ENCODE peak calls at places on chromosome 7, in six cellular contexts. One of them, this sample, is unnamed.

GRCh38 chr7:116380030-116380429 is 119.5 kb upstream of the CAV2 start:
- DNase-seq in cardiac muscle cell: no peak
- DNase-seq in psoas muscle: no peak
- DNase-seq in spleen: no peak
- DNase-seq in A549: no peak
- DNase-seq in lower lobe of right lung: no peak
- DNase-seq in this sample: no peak

GRCh38 chr7:102450242-102450641 is 14.4 kb downstream of the ALKBH4 start:
- DNase-seq in cardiac muscle cell: no peak
- DNase-seq in lower lobe of right lung: no peak
- DNase-seq in A549: no peak
- DNase-seq in psoas muscle: no peak
- DNase-seq in spleen: peak
- DNase-seq in this sample: no peak

GRCh38 chr7:75967573-75967997 is 26.8 kb downstream of the TMEM120A start:
- DNase-seq in A549: no peak
- DNase-seq in cardiac muscle cell: no peak
- DNase-seq in lower lobe of right lung: no peak
- DNase-seq in spleen: peak
- DNase-seq in psoas muscle: no peak
- DNase-seq in this sample: no peak

GRCh38 chr7:116834815-116835533 is 27.4 kb upstream of the CAPZA2 start:
- DNase-seq in psoas muscle: no peak
- DNase-seq in A549: peak
- DNase-seq in lower lobe of right lung: no peak
- DNase-seq in cardiac muscle cell: peak
- DNase-seq in spleen: no peak
- DNase-seq in this sample: peak

GRCh38 chr7:54944179-54944578 is 74.6 kb upstream of the EGFR start:
- DNase-seq in cardiac muscle cell: no peak
- DNase-seq in A549: no peak
- DNase-seq in lower lobe of right lung: no peak
- DNase-seq in psoas muscle: no peak
- DNase-seq in spleen: no peak
- DNase-seq in this sample: no peak

GRCh38 chr7:22238354-22239311 is 118.3 kb downstream of the RAPGEF5 start:
- DNase-seq in cardiac muscle cell: no peak
- DNase-seq in lower lobe of right lung: no peak
- DNase-seq in A549: no peak
- DNase-seq in spleen: no peak
- DNase-seq in psoas muscle: no peak
- DNase-seq in this sample: no peak

GRCh38 chr7:111384065-111384891 is 178.0 kb downstream of the IMMP2L start:
- DNase-seq in psoas muscle: no peak
- DNase-seq in A549: peak
- DNase-seq in cardiac muscle cell: no peak
- DNase-seq in spleen: no peak
- DNase-seq in lower lobe of right lung: no peak
- DNase-seq in this sample: no peak

GRCh38 chr7:101878938-101879337 is 61.5 kb downstream of the CUX1 start:
- DNase-seq in spleen: no peak
- DNase-seq in lower lobe of right lung: no peak
- DNase-seq in A549: no peak
- DNase-seq in psoas muscle: no peak
- DNase-seq in cardiac muscle cell: no peak
- DNase-seq in this sample: no peak

GRCh38 chr7:66666313-66666952 is 37.8 kb downstream of the KCTD7 start:
- DNase-seq in psoas muscle: no peak
- DNase-seq in cardiac muscle cell: no peak
- DNase-seq in A549: no peak
- DNase-seq in lower lobe of right lung: no peak
- DNase-seq in spleen: peak
- DNase-seq in this sample: no peak

GRCh38 chr7:92830532-92831110 is 5.8 kb downstream of the CDK6 start:
- DNase-seq in spleen: no peak
- DNase-seq in cardiac muscle cell: no peak
- DNase-seq in lower lobe of right lung: no peak
- DNase-seq in A549: no peak
- DNase-seq in psoas muscle: no peak
- DNase-seq in this sample: no peak

GRCh38 chr7:74410772-74411171 is 42.9 kb upstream of the GTF2IRD1 start:
- DNase-seq in spleen: no peak
- DNase-seq in cardiac muscle cell: no peak
- DNase-seq in A549: no peak
- DNase-seq in psoas muscle: no peak
- DNase-seq in lower lobe of right lung: no peak
- DNase-seq in this sample: no peak

GRCh38 chr7:112370436-112370835 is 79.8 kb upstream of the IFRD1 start:
- DNase-seq in psoas muscle: no peak
- DNase-seq in A549: no peak
- DNase-seq in lower lobe of right lung: no peak
- DNase-seq in cardiac muscle cell: no peak
- DNase-seq in spleen: no peak
- DNase-seq in this sample: no peak

GRCh38 chr7:46576950-46577349 is 655.9 kb upstream of the IGFBP3 start:
- DNase-seq in A549: no peak
- DNase-seq in psoas muscle: no peak
- DNase-seq in cardiac muscle cell: no peak
- DNase-seq in lower lobe of right lung: no peak
- DNase-seq in spleen: no peak
- DNase-seq in this sample: no peak

GRCh38 chr7:24704311-24704710 is 53.0 kb downstream of the GSDME start:
- DNase-seq in cardiac muscle cell: no peak
- DNase-seq in A549: no peak
- DNase-seq in spleen: no peak
- DNase-seq in lower lobe of right lung: no peak
- DNase-seq in psoas muscle: no peak
- DNase-seq in this sample: no peak

GRCh38 chr7:142932386-142933091 is 1.0 kb downstream of the TRPV5 start:
- DNase-seq in spleen: no peak
- DNase-seq in psoas muscle: no peak
- DNase-seq in A549: no peak
- DNase-seq in cardiac muscle cell: no peak
- DNase-seq in lower lobe of right lung: no peak
- DNase-seq in this sample: no peak

DNA sequence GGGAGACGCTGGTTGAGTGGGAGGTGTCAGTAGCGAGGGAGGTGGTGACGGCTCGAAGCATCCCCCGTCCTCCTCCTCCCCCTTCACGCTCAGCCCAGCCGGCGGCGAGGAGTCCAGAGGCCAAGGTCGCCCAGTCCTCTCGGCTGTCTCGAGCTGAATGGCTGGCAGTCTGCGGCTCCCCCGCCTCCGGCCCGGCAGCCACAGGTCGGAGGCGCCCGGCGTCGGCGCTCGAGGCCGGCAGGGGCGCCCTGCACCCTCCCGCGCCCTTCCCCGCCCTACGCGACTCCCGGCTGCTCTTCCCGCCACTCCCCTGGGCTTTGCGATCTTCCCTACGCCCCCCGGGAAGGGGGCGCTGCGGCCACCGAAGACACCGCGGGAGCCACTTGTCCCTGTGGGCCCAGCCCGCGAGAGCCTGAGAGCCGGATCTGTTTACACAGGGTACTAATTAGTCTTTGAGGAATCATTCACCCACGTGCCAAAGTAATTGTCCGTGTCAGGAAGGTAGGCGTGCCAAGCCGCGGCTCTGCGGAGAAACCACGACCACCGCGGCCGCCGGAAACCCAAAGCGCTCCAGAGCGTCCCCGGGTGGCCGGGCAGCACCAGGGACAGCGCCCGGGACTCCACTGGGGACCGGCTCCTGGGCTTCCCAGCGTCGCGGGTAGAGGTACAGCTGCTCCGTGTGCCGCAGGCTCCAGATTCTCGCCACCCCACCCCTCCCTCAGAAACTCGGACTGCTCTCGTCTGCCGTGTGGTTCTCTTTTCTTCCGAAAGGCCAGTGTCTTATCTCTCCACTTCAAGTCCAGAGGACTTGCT is at the start of gene NXPH1:
- DNase-seq in A549: no peak
- DNase-seq in lower lobe of right lung: no peak
- DNase-seq in spleen: peak
- DNase-seq in cardiac muscle cell: peak
- DNase-seq in psoas muscle: no peak
- DNase-seq in this sample: no peak
- H3K4me3 ChIP-seq in A549: peak
- H3K4me3 ChIP-seq in lower lobe of right lung: no peak
- H3K4me3 ChIP-seq in spleen: no peak
- H3K4me3 ChIP-seq in cardiac muscle cell: peak
- H3K4me3 ChIP-seq in psoas muscle: no peak
- H3K4me3 ChIP-seq in this sample: peak

DNA sequence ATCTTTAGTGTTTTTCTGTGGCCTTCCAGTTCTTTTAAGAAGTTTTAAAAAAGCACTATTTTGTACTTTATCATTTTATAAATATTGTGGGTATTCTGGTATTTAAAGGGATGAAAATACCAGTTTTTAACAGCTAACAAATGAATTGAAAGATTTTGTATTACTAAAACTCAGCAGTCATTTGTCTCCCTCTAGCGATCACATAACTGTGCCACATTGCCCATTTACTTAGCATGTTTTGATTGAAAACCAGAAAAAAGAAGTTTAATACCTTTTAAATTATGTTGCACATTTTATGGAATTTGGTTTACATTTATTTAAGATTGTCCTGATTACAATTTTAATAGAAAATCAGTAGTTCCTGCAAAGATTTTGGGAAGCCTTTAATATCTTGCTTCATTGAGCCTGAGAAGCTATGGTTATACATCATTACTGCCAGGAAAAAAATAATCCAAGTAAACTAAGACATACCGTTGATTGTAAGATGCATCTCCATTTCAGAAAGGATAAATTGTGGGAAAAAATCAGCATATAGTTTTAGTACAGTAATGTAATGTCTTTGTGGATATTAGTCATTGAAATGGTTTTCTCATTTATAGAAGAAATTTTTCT is 34.9 kb downstream of the TAX1BP1 start:
- DNase-seq in A549: peak
- DNase-seq in spleen: no peak
- DNase-seq in psoas muscle: no peak
- DNase-seq in cardiac muscle cell: peak
- DNase-seq in lower lobe of right lung: no peak
- DNase-seq in this sample: no peak
- TF ChIP-seq CTCF in A549: peak
- TF ChIP-seq CTCF in spleen: no peak
- TF ChIP-seq CTCF in psoas muscle: peak
- TF ChIP-seq CTCF in cardiac muscle cell: peak
- TF ChIP-seq CTCF in lower lobe of right lung: peak
- TF ChIP-seq CTCF in this sample: peak

DNA sequence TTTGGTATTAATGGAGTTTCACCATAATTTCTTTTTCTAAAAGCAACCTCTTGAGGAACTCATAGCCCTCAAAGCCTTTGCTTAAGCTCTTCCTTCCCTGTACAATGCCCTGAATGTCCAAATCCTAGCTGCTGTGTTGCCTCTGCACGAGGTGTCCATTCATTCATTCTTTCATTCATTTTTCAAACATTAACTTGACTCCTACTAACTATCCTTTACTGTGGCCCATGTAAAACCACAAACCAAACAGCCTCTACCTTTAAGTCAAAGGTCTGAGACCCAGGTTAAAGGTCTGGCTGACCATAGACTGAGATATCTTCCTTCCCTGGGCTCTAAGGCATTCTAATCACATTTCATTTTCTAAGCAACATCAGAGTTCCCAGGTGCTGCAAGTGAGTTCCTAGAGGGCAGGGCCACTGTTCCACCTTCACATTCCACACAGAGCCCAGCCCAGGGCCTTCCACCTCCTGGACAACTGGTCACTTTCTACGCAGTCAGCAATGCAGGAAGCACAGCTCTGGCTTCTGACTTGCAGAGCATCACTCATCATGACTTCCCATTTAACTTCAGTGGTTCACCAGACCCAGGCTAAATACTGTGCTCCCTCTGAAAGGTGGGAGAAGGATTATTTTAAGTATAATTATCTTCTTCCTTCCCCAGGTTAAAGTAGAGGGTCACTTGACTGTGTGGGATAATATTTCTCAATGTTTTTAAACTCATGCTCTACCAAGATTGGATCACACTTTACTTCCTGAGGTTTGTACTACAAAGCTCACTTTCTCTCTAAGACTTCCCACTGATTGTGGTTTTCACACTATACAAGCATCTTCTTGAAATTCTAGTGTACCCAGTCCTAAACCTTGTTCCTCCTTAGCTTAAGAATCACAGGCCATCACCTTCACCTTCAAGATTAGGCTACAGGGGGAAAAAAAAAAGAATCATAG is 19.1 kb downstream of the ATXN7L1 start:
- DNase-seq in psoas muscle: no peak
- DNase-seq in cardiac muscle cell: no peak
- DNase-seq in lower lobe of right lung: no peak
- DNase-seq in A549: no peak
- DNase-seq in spleen: no peak
- DNase-seq in this sample: no peak
- H3K4me3 ChIP-seq in psoas muscle: no peak
- H3K4me3 ChIP-seq in cardiac muscle cell: no peak
- H3K4me3 ChIP-seq in lower lobe of right lung: no peak
- H3K4me3 ChIP-seq in A549: no peak
- H3K4me3 ChIP-seq in spleen: no peak
- H3K4me3 ChIP-seq in this sample: no peak

GRCh38 chr7:2819954-2820397 is 24.1 kb downstream of the GNA12 start:
- DNase-seq in cardiac muscle cell: no peak
- DNase-seq in A549: no peak
- DNase-seq in spleen: no peak
- DNase-seq in lower lobe of right lung: no peak
- DNase-seq in psoas muscle: no peak
- DNase-seq in this sample: no peak

GRCh38 chr7:2823124-2823523 is 21.0 kb downstream of the GNA12 start:
- DNase-seq in spleen: no peak
- DNase-seq in lower lobe of right lung: no peak
- DNase-seq in cardiac muscle cell: peak
- DNase-seq in psoas muscle: no peak
- DNase-seq in A549: no peak
- DNase-seq in this sample: no peak

GRCh38 chr7:2821842-2822507 is 22.1 kb downstream of the GNA12 start:
- DNase-seq in A549: peak
- DNase-seq in spleen: no peak
- DNase-seq in psoas muscle: no peak
- DNase-seq in cardiac muscle cell: no peak
- DNase-seq in lower lobe of right lung: no peak
- DNase-seq in this sample: no peak

GRCh38 chr7:2820508-2820934 is 23.6 kb downstream of the GNA12 start:
- DNase-seq in psoas muscle: peak
- DNase-seq in spleen: no peak
- DNase-seq in A549: peak
- DNase-seq in cardiac muscle cell: no peak
- DNase-seq in lower lobe of right lung: peak
- DNase-seq in this sample: peak

DNA sequence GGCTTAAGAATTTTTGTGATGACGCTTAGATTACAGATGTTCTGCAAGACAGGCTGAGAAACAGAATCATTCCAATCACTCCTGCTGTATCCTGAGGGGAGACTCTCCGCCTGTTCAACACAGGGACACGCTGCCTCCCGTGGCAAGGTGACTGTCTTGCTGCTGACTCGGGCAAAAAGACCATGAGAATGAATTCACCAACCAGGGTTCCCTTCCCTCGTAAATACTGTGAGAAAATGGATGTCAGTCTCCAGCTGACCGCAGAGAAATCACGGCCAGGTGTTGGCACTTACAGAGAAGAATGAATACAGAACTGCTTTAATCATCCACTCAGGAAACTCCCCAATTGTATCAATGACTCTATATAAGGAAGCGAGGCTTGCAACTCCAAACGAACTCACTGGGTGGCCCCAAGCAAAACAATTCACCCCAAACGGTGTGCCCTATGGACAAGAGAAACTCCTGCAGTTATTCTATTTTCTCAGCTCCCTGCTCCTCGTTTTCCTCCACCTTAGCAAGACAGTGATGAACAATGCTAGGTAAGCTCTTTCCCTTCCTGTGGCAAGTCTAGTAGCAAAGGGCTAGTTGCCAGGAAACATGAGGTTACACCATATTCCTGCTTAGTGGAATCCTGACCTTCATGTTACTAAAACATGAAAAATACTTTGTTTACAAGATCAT is 22.8 kb downstream of the GNA12 start:
- DNase-seq in cardiac muscle cell: no peak
- DNase-seq in spleen: no peak
- DNase-seq in psoas muscle: no peak
- DNase-seq in A549: peak
- DNase-seq in lower lobe of right lung: no peak
- DNase-seq in this sample: no peak
- TF ChIP-seq CTCF in cardiac muscle cell: no peak
- TF ChIP-seq CTCF in spleen: no peak
- TF ChIP-seq CTCF in psoas muscle: no peak
- TF ChIP-seq CTCF in A549: no peak
- TF ChIP-seq CTCF in lower lobe of right lung: no peak
- TF ChIP-seq CTCF in this sample: peak

This sample was measured in left ventricle myocardium inferior.